ENCODE peak calls at places on chromosome 20, in six cellular contexts. V is fibroblast of pulmonary artery; L is left kidney; W is T-cell; Q is stimulated activated CD4-positive, alpha-beta T cell treated with anti-CD3 and anti-CD28 coated beads, Interleukin-2, amount 100 ng/mL, for 48 hours; Z is Calu3. S is an unnamed sample.

GRCh38 chr20:5067877-5068276 is 51.9 kb downstream of the PCNA start:
- DNase-seq in V (no peak), L (no peak), W (no peak), Q (no peak), Z (no peak), S (no peak)

GRCh38 chr20:39042279-39043150 is 80.4 kb downstream of the DHX35 start:
- DNase-seq in V (peak; percentile 4), L (no peak), W (no peak), Q (no peak), Z (no peak), S (no peak)

GRCh38 chr20:19889011-19889953 is 127.9 kb upstream of the NAA20 start:
- DNase-seq in V (peak; percentile 92), L (peak; percentile 64), W (no peak), Q (no peak), Z (no peak), S (no peak)

GRCh38 chr20:58558483-58559367 is 43.5 kb upstream of the APCDD1L start:
- DNase-seq in V (no peak), L (peak; percentile 90), W (no peak), Q (no peak), Z (no peak), S (no peak)

GRCh38 chr20:58688838-58689237 is 3.8 kb upstream of the NPEPL1 start:
- DNase-seq in V (peak; percentile 17), L (peak; percentile 64), W (no peak), Q (no peak), Z (no peak), S (no peak)

GRCh38 chr20:4007383-4008025 is 7.9 kb downstream of the RNF24 start:
- DNase-seq in V (no peak), L (no peak), W (no peak), Q (no peak), Z (no peak), S (no peak)

GRCh38 chr20:44896583-44896982 is 11.1 kb downstream of the YWHAB start:
- DNase-seq in V (peak; percentile 74), L (no peak), W (no peak), Q (no peak), Z (no peak), S (no peak)

GRCh38 chr20:16760431-16761304 is 12.5 kb downstream of the OTOR start:
- DNase-seq in V (no peak), L (peak; percentile 26), W (no peak), Q (no peak), Z (peak; percentile 10), S (no peak)

GRCh38 chr20:35341366-35342028 is 49.3 kb upstream of the FAM83C start:
- DNase-seq in V (no peak), L (no peak), W (no peak), Q (no peak), Z (no peak), S (no peak)

GRCh38 chr20:46757754-46758678 is 48.6 kb downstream of the SLC2A10 start:
- DNase-seq in V (peak; percentile 66), L (peak; percentile 83), W (peak; percentile 46), Q (peak; percentile 45), Z (peak; percentile 81), S (peak; percentile 10)

GRCh38 chr20:63501818-63502670 is 3.2 kb upstream of the EEF1A2 start:
- DNase-seq in V (no peak), L (peak; percentile 90), W (no peak), Q (no peak), Z (peak; percentile 54), S (no peak)

GRCh38 chr20:48339147-48339985 is 488.4 kb downstream of the PREX1 start:
- DNase-seq in V (peak; percentile 77), L (peak; percentile 65), W (no peak), Q (no peak), Z (peak; percentile 60), S (no peak)

GRCh38 chr20:31604567-31605030 is 490 bp upstream of the ID1 start:
- DNase-seq in V (no peak), L (no peak), W (no peak), Q (no peak), Z (no peak), S (no peak)

GRCh38 chr20:4866429-4866828 is 134.9 kb downstream of the SLC23A2 start:
- DNase-seq in V (no peak), L (no peak), W (no peak), Q (no peak), Z (no peak), S (no peak)

GRCh38 chr20:20593447-20594170 is 118.8 kb downstream of the RALGAPA2 start:
- DNase-seq in V (peak; percentile 56), L (peak; percentile 79), W (no peak), Q (peak; percentile 17), Z (no peak), S (no peak)

GRCh38 chr20:45822863-45823262 is 4.2 kb downstream of the TNNC2 start:
- DNase-seq in V (peak; percentile 16), L (peak; percentile 78), W (no peak), Q (no peak), Z (peak; percentile 70), S (no peak)

GRCh38 chr20:2692036-2692885 is at the start of gene EBF4:
- DNase-seq in V (peak; percentile 34), L (peak; percentile 79), W (peak; percentile 10), Q (no peak), Z (peak; percentile 9), S (no peak)

GRCh38 chr20:50821994-50822393 is 27.1 kb downstream of the BCAS4 start:
- DNase-seq in V (no peak), L (no peak), W (no peak), Q (no peak), Z (no peak), S (no peak)

GRCh38 chr20:47529840-47530239 is 28.2 kb downstream of the NCOA3 start:
- DNase-seq in V (peak; percentile 32), L (no peak), W (no peak), Q (no peak), Z (no peak), S (no peak)

GRCh38 chr20:6178537-6178936 is 55.7 kb upstream of the FERMT1 start:
- DNase-seq in V (peak; percentile 69), L (peak; percentile 68), W (no peak), Q (no peak), Z (no peak), S (no peak)

GRCh38 chr20:44137210-44137781 is 49.7 kb downstream of the JPH2 start:
- DNase-seq in V (peak; percentile 53), L (peak; percentile 79), W (no peak), Q (no peak), Z (no peak), S (no peak)

GRCh38 chr20:36606171-36607116 is 865 bp downstream of the RAB5IF start:
- DNase-seq in V (peak; percentile 59), L (no peak), W (no peak), Q (no peak), Z (peak; percentile 60), S (no peak)

GRCh38 chr20:63098195-63098810 is 91.5 kb upstream of the BHLHE23 start:
- DNase-seq in V (no peak), L (no peak), W (no peak), Q (no peak), Z (no peak), S (no peak)

GRCh38 chr20:32635764-32636163 is 38.0 kb downstream of the C20orf203 start:
- DNase-seq in V (peak; percentile 33), L (no peak), W (no peak), Q (no peak), Z (no peak), S (no peak)

GRCh38 chr20:57772349-57772964 is 62.6 kb upstream of the PMEPA1 start:
- DNase-seq in V (peak; percentile 47), L (peak; percentile 74), W (peak; percentile 13), Q (peak; percentile 2), Z (peak; percentile 66), S (no peak)

GRCh38 chr20:53444386-53444785 is 149.3 kb downstream of the ZNF217 start:
- DNase-seq in V (no peak), L (peak; percentile 97), W (no peak), Q (no peak), Z (no peak), S (no peak)

GRCh38 chr20:44171775-44172571 is 15.0 kb downstream of the JPH2 start:
- DNase-seq in V (no peak), L (no peak), W (no peak), Q (no peak), Z (no peak), S (no peak)

GRCh38 chr20:13221673-13222318 is 722 bp downstream of the ISM1 start:
- DNase-seq in V (peak; percentile 52), L (peak; percentile 92), W (peak; percentile 55), Q (peak; percentile 58), Z (peak; percentile 60), S (peak; percentile 30)

GRCh38 chr20:43658068-43658722 is 8.7 kb upstream of the MYBL2 start:
- DNase-seq in V (peak; percentile 6), L (peak; percentile 69), W (no peak), Q (peak; percentile 45), Z (peak; percentile 46), S (no peak)

GRCh38 chr20:7841967-7842301 is 98.3 kb downstream of the HAO1 start:
- DNase-seq in V (peak; percentile 97), L (no peak), W (no peak), Q (no peak), Z (peak; percentile 40), S (no peak)

GRCh38 chr20:1964061-1964460 is 29.8 kb downstream of the PDYN start:
- DNase-seq in V (no peak), L (no peak), W (no peak), Q (no peak), Z (no peak), S (no peak)

GRCh38 chr20:32777177-32777956 is 15.2 kb downstream of the DNMT3B start:
- DNase-seq in V (no peak), L (peak; percentile 53), W (no peak), Q (no peak), Z (peak; percentile 88), S (no peak)

GRCh38 chr20:38663660-38664059 is 60.6 kb upstream of the SLC32A1 start:
- DNase-seq in V (no peak), L (no peak), W (no peak), Q (no peak), Z (no peak), S (no peak)

GRCh38 chr20:568097-568864 is 24.7 kb upstream of the CSNK2A1 start:
- DNase-seq in V (no peak), L (no peak), W (no peak), Q (no peak), Z (no peak), S (no peak)